ENCODE peak calls at places on chromosomes 5 and 9, in nine cellular contexts. One of them, this sample, is unnamed.
A peak's percentile ranks its signal among the peaks of the same experiment; 100 is the strongest.

GRCh38 chr5:166165600-166165999 is 2125.8 kb upstream of the WWC1 start:
- DNase-seq in Peyer's patch: no peak
- DNase-seq in heart right ventricle: no peak
- DNase-seq in mesendoderm: peak; percentile 53
- DNase-seq in psoas muscle: no peak
- DNase-seq in spleen: no peak
- DNase-seq in ovary: no peak
- DNase-seq in lung: no peak
- DNase-seq in NT2/D1: peak; percentile 5
- DNase-seq in this sample: no peak

GRCh38 chr9:12628546-12628945 is 64.6 kb upstream of the TYRP1 start:
- DNase-seq in ovary: no peak
- DNase-seq in NT2/D1: no peak
- DNase-seq in psoas muscle: no peak
- DNase-seq in mesendoderm: no peak
- DNase-seq in lung: no peak
- DNase-seq in spleen: no peak
- DNase-seq in Peyer's patch: no peak
- DNase-seq in heart right ventricle: no peak
- DNase-seq in this sample: no peak

GRCh38 chr9:21677834-21678233 is 124.6 kb upstream of the MTAP start:
- DNase-seq in spleen: no peak
- DNase-seq in ovary: no peak
- DNase-seq in heart right ventricle: no peak
- DNase-seq in Peyer's patch: no peak
- DNase-seq in mesendoderm: no peak
- DNase-seq in psoas muscle: no peak
- DNase-seq in lung: no peak
- DNase-seq in NT2/D1: no peak
- DNase-seq in this sample: no peak

GRCh38 chr5:177116631-177117373 is 16.8 kb upstream of the NSD1 start:
- DNase-seq in lung: peak; percentile 89
- DNase-seq in ovary: peak; percentile 94
- DNase-seq in heart right ventricle: peak; percentile 91
- DNase-seq in mesendoderm: peak; percentile 92
- DNase-seq in Peyer's patch: peak; percentile 88
- DNase-seq in psoas muscle: peak; percentile 96
- DNase-seq in spleen: peak; percentile 94
- DNase-seq in NT2/D1: no peak
- DNase-seq in this sample: peak; percentile 73

GRCh38 chr5:38445374-38446028 is 110.9 kb downstream of the LIFR start:
- DNase-seq in spleen: no peak
- DNase-seq in Peyer's patch: no peak
- DNase-seq in ovary: peak; percentile 62
- DNase-seq in lung: no peak
- DNase-seq in psoas muscle: peak; percentile 79
- DNase-seq in heart right ventricle: peak; percentile 41
- DNase-seq in NT2/D1: no peak
- DNase-seq in mesendoderm: no peak
- DNase-seq in this sample: no peak

GRCh38 chr9:109894921-109895758 is 115.1 kb downstream of the PALM2AKAP2 start:
- DNase-seq in NT2/D1: no peak
- DNase-seq in spleen: no peak
- DNase-seq in ovary: no peak
- DNase-seq in heart right ventricle: peak; percentile 47
- DNase-seq in lung: no peak
- DNase-seq in Peyer's patch: no peak
- DNase-seq in mesendoderm: no peak
- DNase-seq in psoas muscle: no peak
- DNase-seq in this sample: no peak

GRCh38 chr5:149887622-149888183 is 56.9 kb downstream of the PDE6A start:
- DNase-seq in psoas muscle: no peak
- DNase-seq in NT2/D1: no peak
- DNase-seq in ovary: peak; percentile 43
- DNase-seq in heart right ventricle: no peak
- DNase-seq in lung: no peak
- DNase-seq in Peyer's patch: no peak
- DNase-seq in spleen: no peak
- DNase-seq in mesendoderm: no peak
- DNase-seq in this sample: no peak

GRCh38 chr5:161541-162110 is 29.7 kb upstream of the LRRC14B start:
- DNase-seq in lung: no peak
- DNase-seq in spleen: peak; percentile 49
- DNase-seq in psoas muscle: peak; percentile 35
- DNase-seq in NT2/D1: no peak
- DNase-seq in ovary: no peak
- DNase-seq in heart right ventricle: no peak
- DNase-seq in Peyer's patch: peak; percentile 27
- DNase-seq in mesendoderm: no peak
- DNase-seq in this sample: no peak

GRCh38 chr5:36403601-36404311 is 102.1 kb upstream of the RANBP3L start:
- DNase-seq in mesendoderm: no peak
- DNase-seq in NT2/D1: no peak
- DNase-seq in Peyer's patch: no peak
- DNase-seq in ovary: peak; percentile 68
- DNase-seq in spleen: no peak
- DNase-seq in heart right ventricle: peak; percentile 15
- DNase-seq in lung: peak; percentile 35
- DNase-seq in psoas muscle: peak; percentile 76
- DNase-seq in this sample: no peak

GRCh38 chr5:116130471-116130870 is 45.6 kb downstream of the COMMD10 start:
- DNase-seq in psoas muscle: no peak
- DNase-seq in spleen: no peak
- DNase-seq in Peyer's patch: no peak
- DNase-seq in lung: no peak
- DNase-seq in NT2/D1: no peak
- DNase-seq in mesendoderm: no peak
- DNase-seq in ovary: no peak
- DNase-seq in heart right ventricle: no peak
- DNase-seq in this sample: no peak

GRCh38 chr5:96648023-96648422 is 14.2 kb upstream of the CAST start:
- DNase-seq in heart right ventricle: no peak
- DNase-seq in Peyer's patch: no peak
- DNase-seq in lung: no peak
- DNase-seq in mesendoderm: no peak
- DNase-seq in psoas muscle: no peak
- DNase-seq in spleen: no peak
- DNase-seq in NT2/D1: no peak
- DNase-seq in ovary: no peak
- DNase-seq in this sample: no peak

GRCh38 chr5:136984772-136985455 is 514.2 kb downstream of the SPOCK1 start:
- DNase-seq in NT2/D1: no peak
- DNase-seq in spleen: no peak
- DNase-seq in lung: no peak
- DNase-seq in Peyer's patch: no peak
- DNase-seq in heart right ventricle: no peak
- DNase-seq in mesendoderm: no peak
- DNase-seq in psoas muscle: no peak
- DNase-seq in ovary: no peak
- DNase-seq in this sample: no peak

GRCh38 chr5:42759456-42759855 is 2.8 kb downstream of the CCDC152 start:
- DNase-seq in NT2/D1: no peak
- DNase-seq in Peyer's patch: no peak
- DNase-seq in heart right ventricle: no peak
- DNase-seq in psoas muscle: no peak
- DNase-seq in mesendoderm: no peak
- DNase-seq in spleen: no peak
- DNase-seq in lung: no peak
- DNase-seq in ovary: no peak
- DNase-seq in this sample: no peak

GRCh38 chr9:107239474-107239873 is 43.6 kb upstream of the RAD23B start:
- DNase-seq in lung: no peak
- DNase-seq in Peyer's patch: no peak
- DNase-seq in ovary: no peak
- DNase-seq in mesendoderm: peak; percentile 44
- DNase-seq in spleen: no peak
- DNase-seq in psoas muscle: no peak
- DNase-seq in heart right ventricle: no peak
- DNase-seq in NT2/D1: no peak
- DNase-seq in this sample: peak; percentile 14

GRCh38 chr9:87640385-87640795 is 85.5 kb upstream of the CTSL start:
- DNase-seq in Peyer's patch: no peak
- DNase-seq in mesendoderm: no peak
- DNase-seq in heart right ventricle: peak; percentile 11
- DNase-seq in spleen: no peak
- DNase-seq in lung: no peak
- DNase-seq in NT2/D1: no peak
- DNase-seq in ovary: peak; percentile 79
- DNase-seq in psoas muscle: no peak
- DNase-seq in this sample: no peak

GRCh38 chr5:140117523-140117922 is 3.6 kb downstream of the PURA start:
- DNase-seq in lung: no peak
- DNase-seq in psoas muscle: no peak
- DNase-seq in mesendoderm: no peak
- DNase-seq in spleen: no peak
- DNase-seq in NT2/D1: no peak
- DNase-seq in Peyer's patch: no peak
- DNase-seq in ovary: no peak
- DNase-seq in heart right ventricle: no peak
- DNase-seq in this sample: no peak

GRCh38 chr5:140115186-140115500 is 1.2 kb downstream of the PURA start:
- DNase-seq in NT2/D1: no peak
- DNase-seq in Peyer's patch: no peak
- DNase-seq in lung: no peak
- DNase-seq in spleen: no peak
- DNase-seq in heart right ventricle: no peak
- DNase-seq in mesendoderm: no peak
- DNase-seq in psoas muscle: no peak
- DNase-seq in ovary: no peak
- DNase-seq in this sample: no peak

GRCh38 chr5:140118294-140118936 is 4.5 kb downstream of the PURA start:
- DNase-seq in Peyer's patch: no peak
- DNase-seq in heart right ventricle: no peak
- DNase-seq in ovary: no peak
- DNase-seq in lung: no peak
- DNase-seq in NT2/D1: no peak
- DNase-seq in psoas muscle: no peak
- DNase-seq in spleen: no peak
- DNase-seq in mesendoderm: no peak
- DNase-seq in this sample: no peak

GRCh38 chr5:140114341-140115185 is 654 bp downstream of the PURA start:
- DNase-seq in mesendoderm: peak; percentile 66
- DNase-seq in psoas muscle: peak; percentile 87
- DNase-seq in ovary: peak; percentile 81
- DNase-seq in lung: peak; percentile 72
- DNase-seq in spleen: peak; percentile 95
- DNase-seq in Peyer's patch: peak; percentile 80
- DNase-seq in heart right ventricle: peak; percentile 46
- DNase-seq in NT2/D1: no peak
- DNase-seq in this sample: peak; percentile 70

DNA sequence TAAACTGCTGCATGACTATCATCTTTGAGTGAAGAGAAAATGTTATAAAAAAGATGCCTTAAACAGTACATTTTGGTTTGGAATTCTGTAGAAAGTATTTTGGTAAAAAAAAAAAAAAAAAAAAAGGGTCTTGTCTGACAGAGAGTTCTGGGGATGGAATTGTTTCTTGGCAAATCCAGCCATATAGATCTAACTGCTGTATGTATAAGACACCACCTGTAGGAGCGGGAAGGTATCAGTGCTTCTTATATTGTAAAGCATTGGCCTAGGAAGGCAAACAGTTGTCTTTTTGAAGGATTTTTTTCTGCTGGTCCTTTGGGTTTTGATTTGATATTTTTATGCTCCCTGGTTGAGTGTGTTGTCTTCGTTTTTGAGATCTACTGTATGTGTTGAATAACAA is 2.8 kb downstream of the PURA start:
- DNase-seq in mesendoderm: peak; percentile 22
- DNase-seq in psoas muscle: no peak
- DNase-seq in lung: no peak
- DNase-seq in heart right ventricle: no peak
- DNase-seq in spleen: no peak
- DNase-seq in ovary: no peak
- DNase-seq in Peyer's patch: no peak
- DNase-seq in NT2/D1: no peak
- DNase-seq in this sample: no peak
- H3K4me1 ChIP-seq in mesendoderm: no peaks in the 10 kb centered on the region
- H3K4me1 ChIP-seq in psoas muscle: peaks cover 60% of the 10 kb centered on the region
- H3K4me1 ChIP-seq in lung: peaks cover 13% of the 10 kb centered on the region
- H3K4me1 ChIP-seq in heart right ventricle: peaks cover 56% of the 10 kb centered on the region
- H3K4me1 ChIP-seq in spleen: peaks cover 60% of the 10 kb centered on the region
- H3K4me1 ChIP-seq in ovary: peaks cover 14% of the 10 kb centered on the region
- H3K4me1 ChIP-seq in Peyer's patch: no peaks in the 10 kb centered on the region
- H3K4me1 ChIP-seq in NT2/D1: peaks cover 3% of the 10 kb centered on the region
- H3K4me1 ChIP-seq in this sample: peaks cover 53% of the 10 kb centered on the region

DNA sequence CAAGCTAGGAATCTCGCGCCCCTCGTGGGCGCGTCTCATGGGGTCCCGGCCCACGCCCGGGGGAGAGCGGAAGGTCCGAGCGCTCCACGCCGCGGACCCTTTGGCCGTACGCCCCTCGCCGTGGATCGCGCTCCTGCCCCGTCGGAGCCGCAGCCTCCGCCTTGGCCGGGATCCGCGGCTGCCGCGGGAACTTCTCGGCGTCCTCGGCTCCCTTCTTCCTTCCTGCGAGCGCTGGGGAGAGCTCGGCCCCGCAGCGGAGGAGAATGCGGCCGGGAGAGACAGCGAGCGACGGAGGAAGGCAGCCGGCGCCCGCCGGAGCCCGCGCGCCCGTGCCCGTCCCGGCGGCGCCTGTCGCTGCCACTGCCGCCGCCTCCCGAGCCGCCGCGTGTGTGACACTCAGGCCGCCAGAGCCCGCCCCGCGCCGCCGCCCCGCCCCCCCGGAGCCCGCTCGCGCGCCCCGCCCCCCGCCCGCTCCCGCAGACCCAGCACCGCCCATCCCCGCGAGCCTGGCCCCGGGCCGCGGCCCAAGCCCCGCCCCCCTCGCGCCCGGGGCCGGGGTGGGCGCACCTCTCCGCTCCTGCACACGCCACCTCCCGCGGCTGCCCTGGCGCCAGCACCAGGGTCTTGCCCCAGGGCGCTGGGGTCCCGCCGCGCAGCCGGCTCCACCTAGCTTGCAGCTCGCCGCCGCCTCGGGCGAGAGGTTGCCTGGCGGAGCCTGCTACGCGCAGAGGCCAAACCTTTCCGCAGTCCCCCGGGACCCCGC is at the start of gene SHB:
- DNase-seq in heart right ventricle: peak; percentile 82
- DNase-seq in NT2/D1: peak; percentile 79
- DNase-seq in lung: peak; percentile 75
- DNase-seq in spleen: peak; percentile 95
- DNase-seq in ovary: peak; percentile 81
- DNase-seq in Peyer's patch: peak; percentile 94
- DNase-seq in mesendoderm: no peak
- DNase-seq in psoas muscle: peak; percentile 89
- DNase-seq in this sample: peak; percentile 70
- H3K4me3 ChIP-seq in heart right ventricle: peak within 1 kb of the TSS; percentile 99
- H3K4me3 ChIP-seq in NT2/D1: peak within 1 kb of the TSS; percentile 86
- H3K4me3 ChIP-seq in lung: peak within 1 kb of the TSS; percentile 83
- H3K4me3 ChIP-seq in spleen: peak within 1 kb of the TSS; percentile 89
- H3K4me3 ChIP-seq in ovary: peak within 1 kb of the TSS; percentile 66
- H3K4me3 ChIP-seq in Peyer's patch: peak within 1 kb of the TSS; percentile 98
- H3K4me3 ChIP-seq in mesendoderm: peak within 1 kb of the TSS; percentile 86
- H3K4me3 ChIP-seq in psoas muscle: peak within 1 kb of the TSS; percentile 98
- H3K4me3 ChIP-seq in this sample: peak within 1 kb of the TSS; percentile 70

GRCh38 chr5:127980843-127981242 is 102.7 kb upstream of the SLC12A2 start:
- DNase-seq in lung: no peak
- DNase-seq in heart right ventricle: no peak
- DNase-seq in spleen: no peak
- DNase-seq in NT2/D1: no peak
- DNase-seq in mesendoderm: no peak
- DNase-seq in ovary: no peak
- DNase-seq in psoas muscle: no peak
- DNase-seq in Peyer's patch: no peak
- DNase-seq in this sample: no peak
- H3K4me1 ChIP-seq in lung: no peaks in the 10 kb centered on the region
- H3K4me1 ChIP-seq in heart right ventricle: peaks cover 6% of the 10 kb centered on the region
- H3K4me1 ChIP-seq in spleen: no peaks in the 10 kb centered on the region
- H3K4me1 ChIP-seq in NT2/D1: no peaks in the 10 kb centered on the region
- H3K4me1 ChIP-seq in mesendoderm: no peaks in the 10 kb centered on the region
- H3K4me1 ChIP-seq in ovary: no peaks in the 10 kb centered on the region
- H3K4me1 ChIP-seq in psoas muscle: no peaks in the 10 kb centered on the region
- H3K4me1 ChIP-seq in Peyer's patch: no peaks in the 10 kb centered on the region
- H3K4me1 ChIP-seq in this sample: no peaks in the 10 kb centered on the region

GRCh38 chr5:10607666-10608442 is 44.0 kb downstream of the ANKRD33B start:
- DNase-seq in heart right ventricle: peak; percentile 65
- DNase-seq in Peyer's patch: no peak
- DNase-seq in lung: no peak
- DNase-seq in psoas muscle: peak; percentile 64
- DNase-seq in NT2/D1: no peak
- DNase-seq in mesendoderm: peak; percentile 61
- DNase-seq in ovary: no peak
- DNase-seq in spleen: no peak
- DNase-seq in this sample: no peak
- H3K4me3 ChIP-seq in heart right ventricle: peak overlapping the region; percentile 7
- H3K4me3 ChIP-seq in Peyer's patch: no peak overlapping the region
- H3K4me3 ChIP-seq in lung: no peak overlapping the region
- H3K4me3 ChIP-seq in psoas muscle: peak overlapping the region; percentile 42
- H3K4me3 ChIP-seq in NT2/D1: no peak overlapping the region
- H3K4me3 ChIP-seq in mesendoderm: no peak overlapping the region
- H3K4me3 ChIP-seq in ovary: no peak overlapping the region
- H3K4me3 ChIP-seq in spleen: no peak overlapping the region
- H3K4me3 ChIP-seq in this sample: peak overlapping the region; percentile 26

This sample was measured in CD4-positive, CD25-positive, alpha-beta regulatory T cell.